ENCODE peak calls at places on chromosome 12, in five cellular contexts. B is dorsolateral prefrontal cortex, K is endothelial cell of umbilical vein, E is natural killer cell, R is MM.1S. I is an unnamed sample.

GRCh38 chr12:80939231-80939950 is 1.7 kb upstream of the LIN7A start:
- DNase-seq in B (no peak), K (peak), E (no peak), R (no peak), I (no peak)

GRCh38 chr12:98745578-98746391 is 100.7 kb downstream of the APAF1 start:
- DNase-seq in B (no peak), K (peak), E (no peak), R (no peak), I (peak)

GRCh38 chr12:27549801-27550652 is 26.0 kb downstream of the PPFIBP1 start:
- DNase-seq in B (no peak), K (peak), E (no peak), R (no peak), I (no peak)

GRCh38 chr12:13719986-13720385 is 261.4 kb downstream of the GRIN2B start:
- DNase-seq in B (no peak), K (no peak), E (no peak), R (no peak), I (no peak)

GRCh38 chr12:102300824-102301461 is 103.3 kb upstream of the PMCH start:
- DNase-seq in B (no peak), K (peak), E (no peak), R (peak), I (peak)

GRCh38 chr12:1878695-1879094 is 39.8 kb downstream of the CACNA2D4 start:
- DNase-seq in B (no peak), K (no peak), E (no peak), R (no peak), I (peak)

GRCh38 chr12:90841336-90841735 is 113.6 kb downstream of the CCER1 start:
- DNase-seq in B (no peak), K (no peak), E (no peak), R (no peak), I (no peak)

GRCh38 chr12:41092115-41092514 is 96.0 kb upstream of the PDZRN4 start:
- DNase-seq in B (no peak), K (no peak), E (no peak), R (peak), I (no peak)

GRCh38 chr12:71682466-71682865 is 3.4 kb upstream of the TMEM19 start:
- DNase-seq in B (no peak), K (no peak), E (no peak), R (no peak), I (no peak)

GRCh38 chr12:124694846-124695497 is 127.6 kb upstream of the NCOR2 start:
- DNase-seq in B (no peak), K (peak), E (no peak), R (no peak), I (no peak)

GRCh38 chr12:89880695-89881350 is 172.2 kb upstream of the ATP2B1 start:
- DNase-seq in B (no peak), K (no peak), E (peak), R (peak), I (peak)

GRCh38 chr12:74539765-74540526 is 2.3 kb downstream of the ATXN7L3B start:
- DNase-seq in B (no peak), K (no peak), E (no peak), R (peak), I (no peak)

GRCh38 chr12:74896186-74896585 is 313.5 kb downstream of the KCNC2 start:
- DNase-seq in B (no peak), K (no peak), E (no peak), R (no peak), I (no peak)

GRCh38 chr12:95922231-95922630 is 20.2 kb downstream of the CCDC38 start:
- DNase-seq in B (no peak), K (no peak), E (no peak), R (no peak), I (no peak)

GRCh38 chr12:119682635-119683340 is 14.9 kb downstream of the PRKAB1 start:
- DNase-seq in B (no peak), K (no peak), E (no peak), R (no peak), I (no peak)

GRCh38 chr12:59972941-59973340 is 377.1 kb downstream of the SLC16A7 start:
- DNase-seq in B (no peak), K (peak), E (no peak), R (no peak), I (no peak)

GRCh38 chr12:131011165-131012079 is 57.7 kb downstream of the ADGRD1 start:
- DNase-seq in B (no peak), K (no peak), E (no peak), R (no peak), I (no peak)

GRCh38 chr12:107318804-107319535 is 225.6 kb upstream of the CRY1 start:
- DNase-seq in B (no peak), K (peak), E (peak), R (no peak), I (peak)

GRCh38 chr12:93347054-93347786 is 30.5 kb upstream of the NUDT4 start:
- DNase-seq in B (no peak), K (peak), E (no peak), R (no peak), I (no peak)

GRCh38 chr12:20596036-20596435 is 99.1 kb upstream of the SLCO1C1 start:
- DNase-seq in B (no peak), K (no peak), E (no peak), R (no peak), I (no peak)

GRCh38 chr12:15427913-15428312 is 105.6 kb downstream of the PTPRO start:
- DNase-seq in B (no peak), K (no peak), E (no peak), R (no peak), I (no peak)

GRCh38 chr12:2958432-2959193 is 584 bp upstream of the TEAD4 start:
- DNase-seq in B (no peak), K (peak), E (no peak), R (peak), I (no peak)

GRCh38 chr12:76152161-76152807 is 67.8 kb upstream of the NAP1L1 start:
- DNase-seq in B (no peak), K (no peak), E (no peak), R (peak), I (peak)

GRCh38 chr12:124832856-124833255 is 30.8 kb downstream of the SCARB1 start:
- DNase-seq in B (no peak), K (no peak), E (no peak), R (no peak), I (no peak)

GRCh38 chr12:122886851-122887816 is 8.8 kb downstream of the VPS37B start:
- DNase-seq in B (no peak), K (peak), E (no peak), R (peak), I (peak)

GRCh38 chr12:65570451-65571130 is 253.7 kb upstream of the HMGA2 start:
- DNase-seq in B (no peak), K (no peak), E (no peak), R (no peak), I (no peak)

GRCh38 chr12:108696111-108696995 is 35.0 kb downstream of the CORO1C start:
- DNase-seq in B (no peak), K (no peak), E (no peak), R (no peak), I (no peak)

GRCh38 chr12:63845726-63846125 is 1.2 kb downstream of the SRGAP1 start:
- DNase-seq in B (no peak), K (peak), E (no peak), R (no peak), I (no peak)

GRCh38 chr12:129064201-129064881 is 211.1 kb downstream of the GLT1D1 start:
- DNase-seq in B (no peak), K (no peak), E (no peak), R (no peak), I (no peak)

GRCh38 chr12:101720118-101720517 is 19.1 kb downstream of the SYCP3 start:
- DNase-seq in B (no peak), K (no peak), E (no peak), R (no peak), I (no peak)

GRCh38 chr12:47346251-47347019 is 266.7 kb upstream of the AMIGO2 start:
- DNase-seq in B (no peak), K (no peak), E (no peak), R (no peak), I (no peak)

GRCh38 chr12:105467710-105468366 is 137.3 kb downstream of the C12orf75 start:
- DNase-seq in B (no peak), K (peak), E (no peak), R (no peak), I (no peak)

GRCh38 chr12:105466901-105467598 is 136.6 kb downstream of the C12orf75 start:
- DNase-seq in B (no peak), K (peak), E (no peak), R (no peak), I (no peak)

GRCh38 chr12:105464426-105464825 is 133.9 kb downstream of the C12orf75 start:
- DNase-seq in B (no peak), K (no peak), E (no peak), R (no peak), I (no peak)

GRCh38 chr12:105468464-105468863 is 138.0 kb downstream of the C12orf75 start:
- DNase-seq in B (no peak), K (peak), E (no peak), R (no peak), I (no peak)

DNA sequence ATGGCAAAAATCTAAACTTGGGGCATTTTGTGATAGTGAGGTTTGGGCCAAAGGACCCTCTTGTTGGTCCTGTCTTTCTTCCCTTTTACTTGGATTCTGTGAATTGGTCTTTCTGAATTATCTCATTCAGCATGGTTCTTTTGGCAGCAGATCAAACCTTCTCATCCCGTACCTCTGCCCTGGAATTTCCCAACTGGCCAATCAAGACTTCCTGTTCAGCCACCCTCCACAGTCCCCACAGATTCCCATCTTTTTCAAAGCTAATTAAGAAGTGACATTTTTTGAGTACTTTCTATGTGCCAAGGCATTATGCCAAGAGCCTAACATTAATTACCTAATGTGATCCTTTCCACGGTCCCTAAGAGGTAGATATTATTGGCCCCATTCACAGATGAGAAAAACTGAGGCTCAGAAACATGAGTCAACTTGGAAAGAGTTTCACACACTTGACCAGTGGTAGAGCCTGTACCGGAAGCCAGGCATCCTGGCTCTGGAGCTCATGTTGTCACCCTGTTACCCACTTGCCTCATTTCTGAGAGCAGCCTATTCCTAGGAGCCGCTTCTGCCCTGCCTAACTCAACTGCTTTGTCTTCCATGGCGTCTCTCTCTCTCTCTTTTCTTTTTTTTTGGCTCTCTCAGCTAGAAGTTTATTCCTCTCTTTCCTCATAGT is 135.9 kb downstream of the C12orf75 start:
- DNase-seq in B (no peak), K (no peak), E (no peak), R (no peak), I (no peak)
- TF ChIP-seq CTCF in B (no peak), K (no peak), E (no peak), R (no peak), I (no peak)

DNA sequence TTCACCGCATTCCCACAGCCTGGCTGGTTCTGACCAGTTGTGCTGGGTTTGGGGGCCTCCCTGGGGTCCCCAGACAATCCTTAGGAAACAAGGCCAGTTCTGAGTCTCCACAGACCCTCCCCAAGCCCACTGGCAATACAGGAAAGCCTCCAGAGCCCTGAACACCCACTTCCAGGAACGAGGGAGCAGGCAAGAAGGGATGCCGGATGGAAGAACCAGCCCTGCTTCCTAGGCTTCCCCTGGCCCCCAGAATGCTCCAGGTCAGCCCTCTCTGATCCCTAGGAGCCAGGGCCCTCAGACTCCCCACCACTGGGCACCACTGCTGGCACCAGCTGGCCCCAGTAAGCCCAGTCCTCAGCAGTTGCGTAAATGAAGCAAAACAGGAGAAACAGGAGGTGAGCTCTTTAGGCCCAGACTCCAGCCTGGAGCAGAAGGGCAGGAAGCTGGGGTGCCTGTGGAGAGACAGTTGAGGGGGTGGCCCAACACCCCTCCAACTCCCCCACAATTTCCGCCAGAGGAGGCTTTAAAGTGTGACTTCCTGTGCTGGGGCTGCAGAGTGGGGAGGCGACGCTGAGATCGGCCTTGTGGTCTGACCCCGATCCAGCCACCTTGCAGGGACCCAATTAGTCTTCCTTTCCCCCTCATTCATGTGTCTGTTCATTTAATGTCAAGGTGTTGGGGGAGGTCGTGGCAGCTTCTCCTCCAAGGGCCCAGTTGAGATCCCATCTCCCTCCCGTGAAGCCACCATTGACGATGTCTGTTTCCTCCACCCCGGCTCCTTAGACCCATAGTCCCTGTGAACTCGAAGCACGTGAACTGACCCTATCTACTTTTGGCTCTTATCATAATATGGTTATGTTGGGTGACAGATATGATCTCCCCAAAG is 4.8 kb downstream of the TNFRSF1A start:
- DNase-seq in B (no peak), K (peak), E (peak), R (no peak), I (no peak)
- TF ChIP-seq CTCF in B (no peak), K (no peak), E (no peak), R (no peak), I (no peak)

GRCh38 chr12:17079251-17079909 is 473.4 kb upstream of the LMO3 start:
- DNase-seq in B (no peak), K (no peak), E (no peak), R (no peak), I (no peak)
- TF ChIP-seq CTCF in B (no peak), K (no peak), E (no peak), R (no peak), I (no peak)

DNA sequence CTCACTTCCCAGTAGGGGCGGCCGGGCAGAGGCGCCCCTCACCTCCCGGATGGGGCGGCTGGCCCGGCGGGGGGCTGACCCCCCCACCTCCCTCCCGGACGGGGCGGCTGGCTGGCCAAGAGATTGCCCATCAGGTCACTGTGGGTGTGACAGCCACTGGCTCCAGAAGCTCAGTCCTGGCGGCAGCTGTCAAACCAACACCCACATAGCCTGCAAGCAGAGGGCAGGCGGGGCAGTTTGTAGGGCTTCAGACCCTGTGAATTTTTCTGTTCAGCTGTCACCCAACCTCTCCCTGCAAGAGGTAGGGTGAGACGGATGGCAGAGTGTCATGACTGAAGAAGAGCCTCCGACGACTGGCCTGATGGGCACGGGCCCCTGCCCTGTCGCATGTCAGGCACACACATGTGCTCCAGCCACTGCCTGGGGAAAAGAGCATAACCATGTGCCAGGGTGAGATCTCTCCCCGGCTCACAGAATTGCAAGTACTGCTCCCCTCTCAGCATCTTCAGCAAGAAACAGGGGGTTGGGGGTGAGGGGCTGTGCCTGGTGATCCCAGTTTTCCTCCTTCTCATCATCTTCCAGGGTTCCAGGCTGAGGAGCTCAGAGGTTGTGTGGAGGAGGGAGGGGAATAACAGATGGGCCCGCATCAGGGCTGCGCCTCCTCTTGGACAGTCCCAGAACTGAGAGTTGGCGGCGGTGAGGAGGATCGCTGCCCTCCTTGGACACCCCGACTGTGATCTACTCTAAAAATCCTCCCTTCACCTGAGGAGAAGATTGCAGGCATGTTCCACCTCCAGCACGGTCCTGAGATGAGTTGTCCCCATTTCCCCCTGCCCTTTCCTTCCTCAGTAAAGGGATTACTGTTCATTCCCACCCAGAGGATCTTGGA is 11.2 kb upstream of the PRPH start:
- DNase-seq in B (no peak), K (no peak), E (no peak), R (no peak), I (no peak)
- TF ChIP-seq CTCF in B (no peak), K (peak), E (no peak), R (no peak), I (no peak)

GRCh38 chr12:52975820-52976573 is 27.1 kb downstream of the KRT18 start:
- DNase-seq in B (no peak), K (peak), E (no peak), R (no peak), I (no peak)
- TF ChIP-seq CTCF in B (no peak), K (peak), E (no peak), R (no peak), I (no peak)

I was measured in GM13976.